ENCODE peak calls at places on chromosomes 3 and 15, in ten cellular contexts. Q is MCF 10A; J is activated CD4-positive, alpha-beta T cell treated with anti-CD3 and anti-CD28 coated beads, Interleukin-2, amount 10 ng/mL, durations not matched to agents 24 days and 14 days; N is activated T-cell treated with anti-CD3 and anti-CD28 coated beads for 1 hour; R is effector CD4-positive, alpha-beta T cell; O is retinal pigment epithelial cell; F is stimulated activated CD4-positive, alpha-beta T cell treated with anti-CD3 and anti-CD28 coated beads, Interleukin-12 subunit alpha, Interleukin-12 subunit beta, amount 100 ng/mL, for 24 hours; E is endothelial cell; W is Caco-2; D is mesothelial cell of epicardium. S is an unnamed sample.

GRCh38 chr3:137998643-137999042 is 11.3 kb upstream of the CLDN18 start:
- DNase-seq in J (no peak), W (no peak), N (no peak), Q (no peak), F (no peak), D (no peak), R (no peak), E (no peak), O (no peak), S (no peak)

GRCh38 chr3:131658115-131658514 is 155.3 kb upstream of the MRPL3 start:
- DNase-seq in D (no peak), W (peak), E (no peak), F (no peak), N (no peak), R (no peak), Q (no peak), J (no peak), O (no peak), S (no peak)

GRCh38 chr3:18649666-18650363 is 224.7 kb upstream of the SATB1 start:
- DNase-seq in W (no peak), F (peak), N (no peak), R (no peak), Q (no peak), O (no peak), E (no peak), J (peak), D (no peak), S (no peak)

GRCh38 chr3:179464296-179465092 is 13.2 kb upstream of the GNB4 start:
- DNase-seq in E (no peak), F (no peak), R (no peak), D (no peak), W (no peak), Q (peak), N (no peak), J (peak), O (no peak), S (no peak)

GRCh38 chr15:71810256-71811035 is at the start of gene NR2E3:
- DNase-seq in J (no peak), D (no peak), E (no peak), O (no peak), F (no peak), Q (no peak), R (no peak), W (no peak), N (no peak), S (no peak)

GRCh38 chr3:23999012-23999641 is 54.0 kb downstream of the NR1D2 start:
- DNase-seq in E (peak), D (peak), O (no peak), R (peak), J (peak), F (peak), Q (peak), N (peak), W (peak), S (peak)

GRCh38 chr3:186383026-186383993 is 21.3 kb upstream of the DGKG start:
- DNase-seq in E (no peak), N (no peak), O (no peak), Q (no peak), J (no peak), D (no peak), F (no peak), R (no peak), W (no peak), S (no peak)

GRCh38 chr3:153925826-153926514 is 195.2 kb upstream of the ARHGEF26 start:
- DNase-seq in D (no peak), E (no peak), N (no peak), O (no peak), F (no peak), R (no peak), W (no peak), J (no peak), Q (no peak), S (no peak)

GRCh38 chr3:108489776-108490175 is 20.6 kb downstream of the MYH15 start:
- DNase-seq in D (no peak), J (peak), F (peak), E (peak), O (no peak), Q (peak), W (peak), R (peak), N (no peak), S (peak)

GRCh38 chr3:73786346-73786807 is 161.6 kb upstream of the PDZRN3 start:
- DNase-seq in W (no peak), O (no peak), F (no peak), Q (peak), D (no peak), J (no peak), E (no peak), R (no peak), N (no peak), S (no peak)

GRCh38 chr3:9727041-9727595 is 4.4 kb upstream of the BRPF1 start:
- DNase-seq in R (peak), Q (peak), E (peak), N (peak), F (peak), D (no peak), O (no peak), W (peak), J (peak), S (no peak)

GRCh38 chr3:184740509-184741258 is 28.8 kb upstream of the MAGEF1 start:
- DNase-seq in R (no peak), W (no peak), F (no peak), O (no peak), D (peak), N (no peak), J (no peak), E (no peak), Q (peak), S (no peak)

GRCh38 chr15:27592036-27592725 is 506.9 kb downstream of the OCA2 start:
- DNase-seq in W (no peak), O (no peak), N (no peak), R (no peak), J (peak), Q (no peak), E (peak), F (no peak), D (no peak), S (no peak)

S was measured in NCI-H748 treated with DMSO at 0.1 percent for 48 hours.